ENCODE peak calls at places on chromosomes 7 and 10, in six cellular contexts. F is retina, Y is neural crest cell, E is hypothalamus, H is GM12892, G is midbrain. O is an unnamed sample.

GRCh38 chr7:16803881-16804673 is 722 bp downstream of the AGR2 start:
- DNase-seq in F (no peak), Y (no peak), E (no peak), H (no peak), G (no peak), O (no peak)

GRCh38 chr10:103273026-103273425 is 3.9 kb upstream of the INA start:
- DNase-seq in F (no peak), Y (no peak), E (no peak), H (no peak), G (no peak), O (no peak)

GRCh38 chr7:36967387-36967786 is 243.1 kb upstream of the AOAH start:
- DNase-seq in F (peak), Y (peak), E (peak), H (no peak), G (peak), O (no peak)

GRCh38 chr10:9331583-9332008 is 1277.1 kb downstream of the GATA3 start:
- DNase-seq in F (peak), Y (no peak), E (no peak), H (peak), G (peak), O (peak)

GRCh38 chr10:68212721-68213352 is 19.1 kb downstream of the ATOH7 start:
- DNase-seq in F (peak), Y (no peak), E (no peak), H (no peak), G (peak), O (no peak)

GRCh38 chr10:58107506-58107905 is 160.2 kb downstream of the IPMK start:
- DNase-seq in F (no peak), Y (no peak), E (no peak), H (no peak), G (no peak), O (no peak)

GRCh38 chr10:131773989-131774343 is 126.8 kb upstream of the PPP2R2D start:
- DNase-seq in F (no peak), Y (no peak), E (no peak), H (no peak), G (no peak), O (no peak)

GRCh38 chr10:31836569-31837406 is 91.8 kb downstream of the ARHGAP12 start:
- DNase-seq in F (peak), Y (no peak), E (no peak), H (no peak), G (no peak), O (peak)

GRCh38 chr10:32650246-32650655 is 204.3 kb downstream of the CCDC7 start:
- DNase-seq in F (no peak), Y (no peak), E (no peak), H (no peak), G (no peak), O (no peak)

GRCh38 chr10:87921934-87922688 is 58.7 kb downstream of the PTEN start:
- DNase-seq in F (no peak), Y (no peak), E (no peak), H (no peak), G (no peak), O (no peak)